ENCODE peak calls at places on chromosome 18, in seven cellular contexts. F is left ventricle myocardium inferior, X is HCT116, Q is foreskin fibroblast, C is A549, Y is psoas muscle, Z is astrocyte of the spinal cord. J is an unnamed sample.
A peak's percentile ranks its signal among the peaks of the same experiment; 100 is the strongest.

GRCh38 chr18:78273876-78274275 is 705.7 kb upstream of the SALL3 start:
- DNase-seq in F (no peak), X (no peak), Q (no peak), C (no peak), Y (no peak), Z (no peak), J (no peak)

GRCh38 chr18:76619342-76620315 is 124.6 kb upstream of the ZNF516 start:
- DNase-seq in F (peak; percentile 64), X (no peak), Q (peak; percentile 79), C (no peak), Y (peak; percentile 66), Z (peak; percentile 47), J (peak; percentile 86)

GRCh38 chr18:58866261-58867232 is 1.9 kb downstream of the ZNF532 start:
- DNase-seq in F (no peak), X (no peak), Q (peak; percentile 46), C (no peak), Y (no peak), Z (no peak), J (peak; percentile 42)

GRCh38 chr18:54961016-54961423 is 1.8 kb upstream of the CCDC68 start:
- DNase-seq in F (no peak), X (no peak), Q (no peak), C (no peak), Y (no peak), Z (no peak), J (peak; percentile 33)

GRCh38 chr18:463442-464310 is 36.8 kb downstream of the COLEC12 start:
- DNase-seq in F (no peak), X (no peak), Q (peak; percentile 65), C (no peak), Y (peak; percentile 44), Z (peak; percentile 6), J (no peak)

GRCh38 chr18:44453505-44453904 is 227.2 kb upstream of the SETBP1 start:
- DNase-seq in F (no peak), X (no peak), Q (peak; percentile 31), C (no peak), Y (no peak), Z (peak; percentile 5), J (no peak)

GRCh38 chr18:45639424-45639823 is 24.1 kb downstream of the SLC14A2 start:
- DNase-seq in F (no peak), X (no peak), Q (no peak), C (no peak), Y (no peak), Z (no peak), J (no peak)

GRCh38 chr18:48590678-48591077 is 51.8 kb downstream of the CTIF start:
- DNase-seq in F (no peak), X (peak; percentile 2), Q (peak; percentile 88), C (peak; percentile 43), Y (no peak), Z (peak; percentile 92), J (peak; percentile 85)

GRCh38 chr18:48314694-48315093 is 94.5 kb downstream of the ZBTB7C start:
- DNase-seq in F (no peak), X (no peak), Q (no peak), C (no peak), Y (no peak), Z (no peak), J (no peak)

GRCh38 chr18:58298251-58299134 is 254.5 kb downstream of the NEDD4L start:
- DNase-seq in F (no peak), X (no peak), Q (peak; percentile 27), C (no peak), Y (no peak), Z (no peak), J (no peak)

GRCh38 chr18:14976736-14977430 is 228.9 kb downstream of the ANKRD30B start:
- DNase-seq in F (no peak), X (no peak), Q (peak; percentile 8), C (no peak), Y (no peak), Z (peak; percentile 84), J (no peak)

GRCh38 chr18:73891572-73892421 is 255.8 kb downstream of the FBXO15 start:
- DNase-seq in F (no peak), X (no peak), Q (no peak), C (no peak), Y (no peak), Z (no peak), J (no peak)

GRCh38 chr18:14928396-14928795 is 180.4 kb downstream of the ANKRD30B start:
- DNase-seq in F (no peak), X (no peak), Q (no peak), C (no peak), Y (no peak), Z (no peak), J (no peak)

GRCh38 chr18:76476665-76477561 is 18.1 kb downstream of the ZNF516 start:
- DNase-seq in F (no peak), X (no peak), Q (peak; percentile 92), C (peak; percentile 72), Y (no peak), Z (peak; percentile 93), J (peak; percentile 95)

GRCh38 chr18:70330887-70331286 is 42.0 kb downstream of the SOCS6 start:
- DNase-seq in F (no peak), X (no peak), Q (no peak), C (no peak), Y (no peak), Z (no peak), J (no peak)

GRCh38 chr18:48819781-48820482 is 130.8 kb downstream of the SMAD7 start:
- DNase-seq in F (peak; percentile 6), X (no peak), Q (no peak), C (no peak), Y (peak; percentile 30), Z (no peak), J (no peak)

GRCh38 chr18:47250415-47251046 is 929 bp downstream of the SKOR2 start:
- DNase-seq in F (no peak), X (no peak), Q (no peak), C (no peak), Y (no peak), Z (no peak), J (no peak)

GRCh38 chr18:39801848-39802247 is 2153.2 kb upstream of the PIK3C3 start:
- DNase-seq in F (no peak), X (no peak), Q (no peak), C (peak; percentile 2), Y (no peak), Z (no peak), J (no peak)

GRCh38 chr18:39795350-39795749 is 2159.7 kb upstream of the PIK3C3 start:
- DNase-seq in F (no peak), X (no peak), Q (no peak), C (no peak), Y (no peak), Z (no peak), J (no peak)

GRCh38 chr18:39801010-39801409 is 2154.0 kb upstream of the PIK3C3 start:
- DNase-seq in F (no peak), X (no peak), Q (no peak), C (peak; percentile 7), Y (no peak), Z (no peak), J (no peak)

GRCh38 chr18:39796413-39796812 is 2158.6 kb upstream of the PIK3C3 start:
- DNase-seq in F (no peak), X (no peak), Q (no peak), C (no peak), Y (no peak), Z (no peak), J (no peak)

DNA sequence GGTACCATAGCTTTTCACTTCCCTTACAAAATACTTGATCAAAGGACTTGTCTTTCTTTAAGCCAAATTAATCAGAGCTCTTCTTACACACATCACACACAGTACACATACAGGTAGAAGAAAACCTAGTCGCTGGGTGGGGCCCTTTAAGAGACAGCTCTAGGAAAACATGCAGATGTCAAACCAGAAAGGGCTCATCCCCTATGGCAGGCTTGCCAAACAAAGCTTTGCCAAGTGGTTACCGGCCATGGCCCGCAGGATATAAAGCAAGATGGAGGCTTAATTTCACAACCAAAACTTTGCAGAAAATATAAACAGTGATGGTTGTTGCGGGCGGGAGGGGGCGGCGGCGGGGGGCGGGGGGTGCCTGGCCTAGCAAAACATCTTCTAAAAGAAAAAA is 2156.0 kb upstream of the PIK3C3 start:
- DNase-seq in F (no peak), X (no peak), Q (peak; percentile 50), C (peak; percentile 17), Y (no peak), Z (peak; percentile 16), J (peak; percentile 40)
- H3K4me3 ChIP-seq in F (no peak overlapping the region), X (peak overlapping the region; percentile 69), Q (peak overlapping the region; percentile 84), C (peak overlapping the region; percentile 75), Y (no peak overlapping the region), Z (peak overlapping the region; percentile 76), J (peak overlapping the region; percentile 73)

GRCh38 chr18:62739911-62740310 is 24.6 kb downstream of the PHLPP1 start:
- DNase-seq in F (no peak), X (no peak), Q (no peak), C (no peak), Y (no peak), Z (no peak), J (no peak)

GRCh38 chr18:62741118-62741566 is 25.8 kb downstream of the PHLPP1 start:
- DNase-seq in F (no peak), X (peak; percentile 91), Q (peak; percentile 28), C (peak; percentile 82), Y (no peak), Z (peak; percentile 77), J (peak; percentile 66)

GRCh38 chr18:62744076-62744705 is 28.9 kb downstream of the PHLPP1 start:
- DNase-seq in F (no peak), X (no peak), Q (peak; percentile 34), C (no peak), Y (no peak), Z (peak; percentile 47), J (no peak)

GRCh38 chr18:62738638-62739037 is 23.3 kb downstream of the PHLPP1 start:
- DNase-seq in F (no peak), X (no peak), Q (no peak), C (no peak), Y (no peak), Z (no peak), J (no peak)

GRCh38 chr18:62741584-62741983 is 26.2 kb downstream of the PHLPP1 start:
- DNase-seq in F (no peak), X (no peak), Q (no peak), C (no peak), Y (no peak), Z (no peak), J (no peak)
- H3K4me3 ChIP-seq in F (no peak overlapping the region), X (peak overlapping the region; percentile 5), Q (no peak overlapping the region), C (no peak overlapping the region), Y (no peak overlapping the region), Z (no peak overlapping the region), J (no peak overlapping the region)

GRCh38 chr18:32730068-32730467 is 42.8 kb downstream of the KLHL14 start:
- DNase-seq in F (no peak), X (no peak), Q (no peak), C (no peak), Y (no peak), Z (no peak), J (no peak)

GRCh38 chr18:32734442-32734841 is 38.4 kb downstream of the KLHL14 start:
- DNase-seq in F (no peak), X (no peak), Q (no peak), C (no peak), Y (no peak), Z (no peak), J (no peak)

GRCh38 chr18:32732165-32732564 is 40.7 kb downstream of the KLHL14 start:
- DNase-seq in F (no peak), X (no peak), Q (no peak), C (no peak), Y (no peak), Z (no peak), J (no peak)

GRCh38 chr18:32735781-32736180 is 37.0 kb downstream of the KLHL14 start:
- DNase-seq in F (no peak), X (no peak), Q (peak; percentile 35), C (no peak), Y (no peak), Z (peak; percentile 79), J (peak; percentile 5)

GRCh38 chr18:32730620-32731021 is 42.2 kb downstream of the KLHL14 start:
- DNase-seq in F (no peak), X (no peak), Q (peak; percentile 23), C (no peak), Y (no peak), Z (peak; percentile 58), J (no peak)
- H3K4me3 ChIP-seq in F (peak overlapping the region; percentile 44), X (no peak overlapping the region), Q (peak overlapping the region; percentile 42), C (no peak overlapping the region), Y (peak overlapping the region; percentile 61), Z (peak overlapping the region; percentile 40), J (peak overlapping the region; percentile 28)

GRCh38 chr18:79525556-79526467 is 130.1 kb downstream of the NFATC1 start:
- DNase-seq in F (peak; percentile 72), X (no peak), Q (no peak), C (no peak), Y (peak; percentile 81), Z (no peak), J (peak; percentile 41)
- H3K4me3 ChIP-seq in F (peak overlapping the region; percentile 33), X (no peak overlapping the region), Q (no peak overlapping the region), C (no peak overlapping the region), Y (no peak overlapping the region), Z (no peak overlapping the region), J (no peak overlapping the region)

J was measured in fibroblast of pulmonary artery.